ENCODE peak calls at places on chromosomes 5 and 9, in nine cellular contexts. L, G, M, I, S, N, E, U and O are unnamed samples.

GRCh38 chr5:168611163-168611562 is 32.0 kb upstream of the PANK3 start:
- DNase-seq in E (no peak), G (no peak), S (no peak), N (no peak), I (no peak), U (no peak), L (no peak), M (no peak), O (no peak)

GRCh38 chr5:1552469-1553255 is 28.9 kb upstream of the LPCAT1 start:
- DNase-seq in U (peak), M (no peak), G (no peak), E (peak), S (no peak), I (no peak), L (peak), N (peak), O (peak)

GRCh38 chr9:84139296-84140100 is 158.9 kb downstream of the RMI1 start:
- DNase-seq in L (peak), I (no peak), E (no peak), S (no peak), G (no peak), U (peak), M (no peak), N (peak), O (peak)

GRCh38 chr5:176446884-176447537 is 1.2 kb upstream of the FAF2 start:
- DNase-seq in E (peak), M (no peak), L (no peak), N (peak), G (peak), S (no peak), U (no peak), I (no peak), O (peak)

GRCh38 chr5:172473427-172473826 is 19.1 kb upstream of the SH3PXD2B start:
- DNase-seq in N (no peak), L (no peak), M (no peak), I (no peak), G (no peak), S (no peak), U (no peak), E (no peak), O (no peak)

GRCh38 chr5:90334746-90335145 is 74.8 kb downstream of the CETN3 start:
- DNase-seq in U (no peak), N (no peak), G (no peak), M (no peak), L (no peak), S (no peak), E (no peak), I (no peak), O (no peak)

GRCh38 chr5:142826741-142827492 is 56.7 kb downstream of the ARHGAP26 start:
- DNase-seq in E (no peak), G (no peak), U (no peak), S (no peak), N (no peak), I (peak), L (no peak), M (no peak), O (no peak)

GRCh38 chr5:71651554-71651953 is 64.4 kb downstream of the MCCC2 start:
- DNase-seq in L (no peak), S (no peak), N (no peak), E (no peak), G (no peak), U (no peak), I (no peak), M (no peak), O (no peak)

GRCh38 chr9:115922441-115922840 is 231.2 kb upstream of the PAPPA start:
- DNase-seq in G (no peak), N (no peak), I (no peak), E (no peak), U (no peak), M (no peak), L (no peak), S (no peak), O (no peak)

GRCh38 chr9:115923903-115924668 is 229.5 kb upstream of the PAPPA start:
- DNase-seq in G (no peak), L (peak), N (peak), U (no peak), I (peak), E (no peak), S (peak), M (peak), O (peak)

GRCh38 chr9:115924669-115924987 is 229.0 kb upstream of the PAPPA start:
- DNase-seq in M (no peak), S (no peak), I (no peak), U (no peak), N (no peak), L (no peak), E (no peak), G (no peak), O (no peak)

GRCh38 chr9:115925424-115925823 is 228.2 kb upstream of the PAPPA start:
- DNase-seq in I (no peak), L (no peak), G (no peak), N (no peak), M (no peak), E (no peak), S (no peak), U (no peak), O (no peak)

DNA sequence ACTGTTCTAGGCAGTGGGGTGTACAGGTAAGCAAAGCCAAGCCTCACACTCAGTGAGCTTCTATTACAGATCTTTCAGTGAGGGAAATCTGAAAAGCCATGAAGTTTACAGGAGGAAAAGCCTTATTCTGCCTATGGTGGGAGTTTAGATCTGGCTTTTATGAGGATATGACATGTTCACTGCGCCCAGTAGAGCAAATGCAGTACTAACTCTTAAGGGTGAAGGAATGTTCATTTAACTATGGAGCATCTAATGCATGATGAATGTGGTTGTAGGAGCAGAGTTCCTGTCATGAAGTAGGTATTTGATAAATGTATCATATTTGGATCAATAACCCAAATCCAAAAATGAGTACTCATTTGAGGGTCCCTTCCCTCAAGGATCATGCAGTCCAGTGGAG is 230.2 kb upstream of the PAPPA start:
- DNase-seq in I (no peak), G (no peak), M (no peak), L (no peak), N (no peak), S (no peak), E (no peak), U (no peak), O (peak)
- TF ChIP-seq CTCF in I (no peak), G (no peak), M (no peak), L (no peak), N (no peak), S (no peak), E (no peak), U (no peak), O (no peak)

GRCh38 chr9:110340306-110340705 is 2.6 kb upstream of the TXNDC8 start:
- DNase-seq in E (peak), I (no peak), U (no peak), N (no peak), S (no peak), G (no peak), L (no peak), M (no peak), O (peak)
- TF ChIP-seq CTCF in E (peak), I (peak), U (no peak), N (no peak), S (peak), G (no peak), L (no peak), M (peak), O (peak)

GRCh38 chr9:6733831-6734230 is 23.9 kb upstream of the KDM4C start:
- DNase-seq in G (no peak), N (no peak), L (no peak), S (no peak), E (no peak), I (no peak), U (no peak), M (no peak), O (no peak)
- TF ChIP-seq CTCF in G (no peak), N (no peak), L (no peak), S (no peak), E (no peak), I (no peak), U (no peak), M (no peak), O (no peak)

GRCh38 chr5:53501054-53501453 is 20.6 kb downstream of the FST start:
- DNase-seq in I (no peak), U (no peak), G (no peak), E (peak), S (no peak), N (no peak), M (no peak), L (no peak), O (no peak)
- TF ChIP-seq CTCF in I (no peak), U (no peak), G (no peak), E (no peak), S (no peak), N (no peak), M (no peak), L (no peak), O (no peak)

DNA sequence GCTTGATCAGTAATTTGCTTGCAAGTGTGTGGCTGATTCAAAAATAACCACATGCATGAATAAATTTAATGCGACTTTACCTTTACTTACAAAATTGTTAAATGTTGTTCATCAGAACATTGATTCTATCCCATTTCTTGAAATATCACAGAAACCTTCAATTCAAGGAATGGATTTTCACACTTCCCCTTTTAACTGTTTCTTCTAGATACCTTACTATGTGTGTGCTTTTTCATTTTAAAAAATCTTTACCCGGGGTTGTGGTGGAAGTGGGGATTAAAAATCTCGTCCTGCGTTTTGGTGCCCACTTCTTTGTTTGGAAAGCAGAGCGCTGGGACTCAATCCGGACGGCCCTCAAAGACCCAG is 5.8 kb upstream of the MEF2C start:
- DNase-seq in N (no peak), L (no peak), E (no peak), U (no peak), S (no peak), M (no peak), I (no peak), G (no peak), O (no peak)
- TF ChIP-seq CTCF in N (no peak), L (no peak), E (no peak), U (no peak), S (no peak), M (no peak), I (no peak), G (no peak), O (no peak)

GRCh38 chr5:14778789-14779070 is 92.8 kb downstream of the ANKH start:
- DNase-seq in M (no peak), I (no peak), U (no peak), L (no peak), S (no peak), N (no peak), G (no peak), E (peak), O (no peak)
- TF ChIP-seq CTCF in M (no peak), I (no peak), U (no peak), L (no peak), S (no peak), N (no peak), G (no peak), E (peak), O (no peak)

GRCh38 chr9:110256142-110256391 is 240 bp downstream of the TXN start:
- DNase-seq in M (no peak), N (no peak), E (no peak), G (peak), S (no peak), L (no peak), U (no peak), I (no peak), O (peak)
- TF ChIP-seq CTCF in M (no peak), N (no peak), E (no peak), G (no peak), S (no peak), L (no peak), U (no peak), I (no peak), O (no peak)